ENCODE peak calls at places on chromosomes 16 and 17, in ten cellular contexts. N, S, Z, E, I, F, R, Q, U and M are unnamed samples.

GRCh38 chr17:50950002-50950877 is 84.1 kb upstream of the TOB1 start:
- DNase-seq in E (peak; percentile 79), N (peak; percentile 87), F (peak; percentile 76), Q (peak; percentile 96), S (peak; percentile 31), I (peak; percentile 89), R (peak; percentile 95), Z (peak; percentile 67), U (peak; percentile 56), M (no peak)

GRCh38 chr17:5555254-5555653 is 29.1 kb downstream of the NLRP1 start:
- DNase-seq in I (peak; percentile 62), E (no peak), R (no peak), Q (no peak), Z (no peak), F (peak; percentile 82), N (peak; percentile 33), U (no peak), S (no peak), M (peak; percentile 77)

GRCh38 chr16:11727945-11728543 is 14.6 kb downstream of the TXNDC11 start:
- DNase-seq in S (no peak), U (peak; percentile 78), E (no peak), Q (no peak), R (no peak), F (no peak), N (no peak), I (no peak), Z (no peak), M (no peak)

GRCh38 chr17:41689497-41690299 is 1.0 kb downstream of the EIF1 start:
- DNase-seq in N (peak; percentile 76), U (peak; percentile 81), F (peak; percentile 79), Z (peak; percentile 49), E (no peak), Q (peak; percentile 84), I (peak; percentile 88), R (no peak), S (no peak), M (no peak)

GRCh38 chr17:78041401-78042179 is 83.1 kb downstream of the TNRC6C start:
- DNase-seq in Q (no peak), Z (no peak), E (no peak), R (no peak), I (peak; percentile 57), F (peak; percentile 10), S (no peak), U (no peak), N (no peak), M (no peak)

GRCh38 chr17:38444151-38444550 is 15.9 kb downstream of the ARHGAP23 start:
- DNase-seq in N (peak; percentile 62), I (peak; percentile 57), Z (peak; percentile 53), E (peak; percentile 85), U (peak; percentile 61), R (peak; percentile 68), S (no peak), F (peak; percentile 69), Q (peak; percentile 94), M (no peak)

GRCh38 chr17:1711804-1712203 is 1.6 kb upstream of the TLCD2 start:
- DNase-seq in N (no peak), F (no peak), Q (no peak), U (no peak), Z (no peak), E (no peak), S (no peak), I (peak; percentile 25), R (no peak), M (no peak)

GRCh38 chr17:4554441-4554996 is 665 bp downstream of the MYBBP1A start:
- DNase-seq in R (no peak), F (no peak), S (no peak), Z (no peak), N (no peak), Q (peak; percentile 69), U (no peak), E (no peak), I (no peak), M (no peak)

GRCh38 chr17:57767561-57767960 is 22.5 kb upstream of the CCDC182 start:
- DNase-seq in Z (no peak), E (no peak), U (no peak), R (no peak), F (no peak), I (no peak), S (no peak), N (no peak), Q (peak; percentile 82), M (no peak)

DNA sequence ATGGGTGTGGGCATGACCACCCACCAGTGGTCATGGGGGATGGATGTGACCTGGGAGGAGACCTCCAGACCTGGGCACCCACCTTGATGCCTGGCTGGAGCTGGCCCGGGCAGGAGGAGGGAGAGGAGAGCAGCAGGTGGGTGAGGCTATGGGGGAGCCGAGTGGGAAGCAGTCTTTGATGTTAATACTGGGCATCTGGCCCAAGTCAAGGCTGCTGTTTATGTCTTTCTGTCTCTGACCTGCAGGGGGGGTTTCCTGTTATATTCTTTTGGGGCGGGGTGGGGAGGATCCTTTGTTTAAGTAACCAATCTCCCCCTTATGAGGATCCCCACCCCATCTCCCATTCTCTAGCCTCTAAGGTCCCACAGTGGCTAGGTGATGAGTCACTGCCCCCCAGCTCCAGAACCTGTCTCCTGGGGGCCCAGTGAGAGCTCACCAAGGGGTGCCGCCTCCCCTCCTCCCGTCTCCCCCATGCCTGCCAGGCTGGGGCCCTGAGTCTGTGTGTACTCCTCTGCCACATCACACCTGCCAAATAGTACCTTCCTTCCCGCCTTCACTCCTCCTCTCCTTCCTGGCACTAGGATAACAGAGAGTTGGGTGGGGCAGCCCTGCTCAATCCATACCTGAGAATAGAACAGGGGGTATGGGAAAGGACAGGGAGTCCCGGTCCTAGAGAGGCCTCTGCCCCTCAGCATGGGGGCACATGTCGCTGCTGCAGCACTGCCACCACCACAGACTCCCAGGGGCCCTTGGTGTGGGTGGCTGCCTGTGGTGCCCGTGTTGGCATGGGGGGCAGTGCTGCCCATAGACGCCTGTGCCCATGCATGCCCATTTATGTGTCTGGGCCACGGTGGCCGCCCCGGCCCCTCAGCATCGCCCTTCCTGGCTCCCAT is 7.2 kb downstream of the THRA start:
- DNase-seq in Z (peak; percentile 74), S (no peak), Q (peak; percentile 71), U (peak; percentile 53), I (peak; percentile 59), F (peak; percentile 48), E (no peak), R (peak; percentile 42), N (peak; percentile 52), M (no peak)
- TF ChIP-seq CTCF in Z (peak; percentile 34), S (peak; percentile 17), Q (peak; percentile 53), U (peak; percentile 26), I (peak; percentile 44), F (peak; percentile 22), E (peak; percentile 30), R (no peak), N (peak; percentile 34), M (peak; percentile 24)

DNA sequence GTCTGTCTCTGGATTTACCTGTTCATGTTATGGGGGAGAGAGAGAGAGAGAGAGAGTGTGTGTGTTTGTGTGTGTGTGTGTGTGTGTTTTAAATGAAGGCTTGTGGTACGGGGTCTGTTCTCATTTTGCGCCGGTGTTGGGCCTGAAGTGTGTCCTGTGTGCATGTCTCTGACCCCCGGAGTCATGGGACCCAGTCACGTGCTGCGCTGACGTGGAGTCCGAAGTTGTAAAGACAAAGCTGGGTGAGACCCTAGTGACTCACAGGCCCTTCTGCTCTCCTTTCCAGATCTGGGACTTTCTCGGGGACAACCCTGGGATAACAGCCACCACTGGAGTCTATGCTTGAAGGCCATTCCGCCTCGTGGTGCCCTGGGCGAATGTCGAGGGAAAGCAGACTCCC is 35.0 kb downstream of the JPH3 start:
- DNase-seq in F (no peak), U (no peak), N (no peak), Z (no peak), Q (no peak), R (no peak), E (no peak), I (no peak), S (no peak), M (no peak)
- TF ChIP-seq CTCF in F (no peak), U (no peak), N (no peak), Z (no peak), Q (no peak), R (no peak), E (no peak), I (no peak), S (no peak), M (no peak)

DNA sequence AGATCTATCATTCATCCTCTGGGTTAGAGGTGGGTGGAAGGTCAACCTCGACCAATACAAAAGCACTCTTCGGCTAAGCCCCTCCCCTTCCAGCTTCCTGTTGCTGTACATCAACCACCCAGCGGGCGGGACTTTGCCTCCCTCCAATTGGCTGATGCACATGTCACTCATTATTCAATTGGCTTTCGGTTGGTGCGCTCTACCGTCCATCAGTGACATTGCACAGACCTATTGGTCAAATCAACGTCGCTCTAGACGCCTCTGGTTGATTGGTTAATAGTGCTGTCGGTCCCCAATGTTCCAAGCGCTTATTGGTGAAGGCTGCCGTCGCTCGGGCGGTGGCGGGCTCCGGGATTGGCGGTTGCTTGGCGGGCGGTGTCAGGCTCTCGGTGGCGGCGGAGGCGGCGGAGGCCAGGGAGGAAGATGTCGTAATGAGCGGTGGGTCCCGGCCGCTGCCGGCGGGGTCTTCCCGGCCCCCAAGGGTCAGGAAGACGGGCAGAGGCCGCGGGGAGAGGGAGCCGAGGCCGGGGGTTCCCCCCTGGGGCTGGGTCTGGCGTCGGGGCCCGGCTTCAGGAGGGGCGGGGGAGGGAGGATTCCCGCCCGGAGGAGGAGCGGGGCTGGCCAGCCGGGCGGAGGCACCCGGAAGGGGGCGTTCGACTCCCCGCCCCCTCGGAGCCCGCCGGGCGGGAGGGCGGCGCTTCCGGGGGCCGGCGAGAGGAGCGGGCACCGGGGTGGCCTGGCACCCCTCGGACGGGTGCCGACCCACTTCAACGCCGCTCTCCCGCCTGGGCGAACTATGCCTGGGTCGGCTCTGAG is at the start of gene SP2:
- DNase-seq in I (peak; percentile 100), R (peak; percentile 100), Z (peak; percentile 99), U (peak; percentile 100), Q (peak; percentile 100), N (peak; percentile 100), S (peak; percentile 98), E (peak; percentile 98), F (peak; percentile 100), M (peak; percentile 100)
- TF ChIP-seq CTCF in I (no peak), R (no peak), Z (no peak), U (peak; percentile 1), Q (peak; percentile 43), N (no peak), S (no peak), E (peak; percentile 36), F (no peak), M (peak; percentile 40)

GRCh38 chr16:1971678-1972489 is at the start of gene TBL3:
- DNase-seq in I (peak; percentile 92), Z (peak; percentile 94), Q (peak; percentile 98), F (peak; percentile 94), N (peak; percentile 96), E (peak; percentile 95), S (peak; percentile 70), U (peak; percentile 98), R (peak; percentile 88), M (peak; percentile 97)
- TF ChIP-seq CTCF in I (no peak), Z (no peak), Q (no peak), F (no peak), N (no peak), E (no peak), S (peak; percentile 27), U (no peak), R (no peak), M (no peak)

GRCh38 chr17:76539631-76540271 is at the start of gene PRCD:
- DNase-seq in N (no peak), E (no peak), S (no peak), U (no peak), F (no peak), R (no peak), I (no peak), Z (no peak), Q (peak; percentile 75), M (no peak)
- TF ChIP-seq CTCF in N (no peak), E (peak; percentile 11), S (no peak), U (peak; percentile 7), F (no peak), R (no peak), I (no peak), Z (no peak), Q (peak; percentile 63), M (no peak)